ENCODE peak calls at places on chromosome 10, in six cellular contexts. B is fibroblast of lung; X is NCI-H2081; L is body of pancreas; E is SJSA1; S is natural killer cell treated with Interleukin-12 subunit alpha and Interleukin-12 subunit beta and Interleukin-15 and Interleukin-18, amount 100 ng/mL, for 72 hours. O is an unnamed sample.

GRCh38 chr10:4671451-4672145 is 154.4 kb upstream of the AKR1E2 start:
- DNase-seq in B (no peak), X (no peak), L (no peak), E (peak; percentile 54), S (no peak), O (no peak)

GRCh38 chr10:43355749-43356371 is 15.6 kb upstream of the FXYD4 start:
- DNase-seq in B (peak; percentile 26), X (no peak), L (no peak), E (no peak), S (no peak), O (no peak)

GRCh38 chr10:102714621-102715455 is at the start of gene SFXN2:
- DNase-seq in B (no peak), X (peak; percentile 37), L (peak; percentile 58), E (no peak), S (peak; percentile 71), O (peak; percentile 32)

GRCh38 chr10:3554121-3554522 is 230.9 kb downstream of the KLF6 start:
- DNase-seq in B (no peak), X (no peak), L (no peak), E (no peak), S (no peak), O (no peak)

GRCh38 chr10:70579234-70580002 is 23.1 kb downstream of the PRF1 start:
- DNase-seq in B (no peak), X (no peak), L (no peak), E (no peak), S (peak; percentile 70), O (no peak)

GRCh38 chr10:80924063-80924952 is 386.6 kb downstream of the SH2D4B start:
- DNase-seq in B (peak; percentile 37), X (peak; percentile 1), L (peak; percentile 39), E (no peak), S (no peak), O (no peak)

GRCh38 chr10:71766717-71767419 is 6.5 kb downstream of the VSIR start:
- DNase-seq in B (peak; percentile 92), X (no peak), L (peak; percentile 67), E (peak; percentile 97), S (peak; percentile 74), O (no peak)

GRCh38 chr10:79401015-79401921 is 44.2 kb downstream of the ZCCHC24 start:
- DNase-seq in B (peak; percentile 85), X (no peak), L (peak; percentile 35), E (no peak), S (no peak), O (no peak)

GRCh38 chr10:96697026-96697425 is 23.3 kb downstream of the PIK3AP1 start:
- DNase-seq in B (no peak), X (no peak), L (no peak), E (no peak), S (no peak), O (no peak)

O was measured in T-helper 9 cell.